ENCODE peak calls at places on chromosome 19, in seven cellular contexts. U, Z, R, T, N, W and P are unnamed samples.

GRCh38 chr19:46608581-46609345 is 7.6 kb downstream of the CALM3 start:
- DNase-seq in U (no peak), Z (peak; percentile 2), R (no peak), T (no peak), N (peak; percentile 11), W (no peak), P (peak; percentile 15)

GRCh38 chr19:20388826-20389225 is 176.8 kb downstream of the ZNF737 start:
- DNase-seq in U (no peak), Z (no peak), R (no peak), T (no peak), N (no peak), W (no peak), P (no peak)

GRCh38 chr19:17450264-17451075 is 2.0 kb upstream of the TMEM221 start:
- DNase-seq in U (no peak), Z (peak; percentile 51), R (no peak), T (peak; percentile 41), N (no peak), W (no peak), P (no peak)

GRCh38 chr19:5624741-5625140 is 1.9 kb downstream of the SAFB start:
- DNase-seq in U (no peak), Z (no peak), R (no peak), T (no peak), N (no peak), W (no peak), P (no peak)

GRCh38 chr19:19349365-19349764 is 28.7 kb downstream of the MAU2 start:
- DNase-seq in U (no peak), Z (no peak), R (no peak), T (no peak), N (no peak), W (no peak), P (peak; percentile 43)

GRCh38 chr19:5018224-5019015 is 49.5 kb downstream of the KDM4B start:
- DNase-seq in U (no peak), Z (no peak), R (peak; percentile 39), T (no peak), N (no peak), W (no peak), P (no peak)

GRCh38 chr19:38270587-38271167 is 6.3 kb downstream of the SPINT2 start:
- DNase-seq in U (no peak), Z (no peak), R (peak; percentile 32), T (no peak), N (no peak), W (no peak), P (no peak)

GRCh38 chr19:7605490-7606222 is 10.0 kb downstream of the CAMSAP3 start:
- DNase-seq in U (no peak), Z (no peak), R (peak; percentile 40), T (peak; percentile 26), N (no peak), W (no peak), P (no peak)

GRCh38 chr19:40279120-40279551 is 6.0 kb downstream of the AKT2 start:
- DNase-seq in U (no peak), Z (no peak), R (peak; percentile 51), T (no peak), N (peak; percentile 80), W (no peak), P (peak; percentile 79)

GRCh38 chr19:21638776-21639175 is 128.6 kb downstream of the ZNF100 start:
- DNase-seq in U (no peak), Z (no peak), R (no peak), T (no peak), N (no peak), W (no peak), P (no peak)

GRCh38 chr19:5743640-5744039 is 23.2 kb downstream of the CATSPERD start:
- DNase-seq in U (no peak), Z (no peak), R (no peak), T (no peak), N (no peak), W (no peak), P (no peak)

GRCh38 chr19:2550431-2551171 is 74.7 kb downstream of the GADD45B start:
- DNase-seq in U (no peak), Z (no peak), R (no peak), T (no peak), N (peak; percentile 62), W (no peak), P (no peak)

DNA sequence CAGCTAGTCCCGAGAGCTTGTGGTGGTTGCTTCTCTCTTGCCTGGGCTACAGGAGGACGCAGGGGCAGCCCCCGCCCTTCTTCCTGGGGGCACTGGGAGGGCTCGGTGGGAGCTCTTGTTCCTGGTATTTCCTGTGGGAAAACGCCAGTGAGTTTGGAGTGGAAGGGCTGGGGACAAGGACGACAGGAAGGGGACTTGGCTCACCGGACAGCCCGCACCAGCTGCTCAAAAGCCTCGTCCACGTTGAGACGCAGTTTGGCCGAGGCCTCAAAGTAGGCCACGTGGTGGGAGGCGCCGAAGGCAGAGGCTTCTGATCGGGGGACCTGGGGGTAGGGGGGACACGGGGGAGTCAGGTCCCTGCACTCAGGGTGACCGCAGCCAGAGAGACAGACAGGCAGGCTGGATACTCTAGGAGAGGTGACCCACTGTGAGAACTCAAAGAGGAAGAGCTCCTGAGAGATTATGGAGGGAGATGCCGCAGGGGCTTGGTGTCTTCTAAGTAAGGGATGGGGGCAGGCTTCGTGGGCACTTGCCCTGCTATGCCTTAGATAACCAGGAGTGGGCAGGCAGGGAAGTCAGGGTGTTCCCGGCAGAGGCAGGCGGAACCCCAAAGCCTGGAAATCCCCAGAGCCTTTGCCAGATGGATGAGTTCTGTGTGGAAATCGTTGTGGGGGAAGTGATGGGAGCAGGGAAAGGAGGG is 4.3 kb downstream of the RRAS start:
- DNase-seq in U (no peak), Z (no peak), R (no peak), T (no peak), N (no peak), W (no peak), P (no peak)
- TF ChIP-seq CTCF in U (no peak), Z (no peak), R (no peak), T (no peak), N (no peak), W (no peak), P (no peak)

GRCh38 chr19:29873801-29874575 is 62.2 kb downstream of the CCNE1 start:
- DNase-seq in U (no peak), Z (no peak), R (no peak), T (no peak), N (no peak), W (no peak), P (no peak)
- TF ChIP-seq CTCF in U (no peak), Z (no peak), R (no peak), T (no peak), N (peak; percentile 42), W (peak; percentile 50), P (no peak)

GRCh38 chr19:42176990-42177685 is 40.3 kb downstream of the DEDD2 start:
- DNase-seq in U (peak; percentile 79), Z (peak; percentile 86), R (peak; percentile 74), T (no peak), N (peak; percentile 66), W (peak; percentile 63), P (peak; percentile 76)

GRCh38 chr19:42175952-42176648 is 41.4 kb downstream of the DEDD2 start:
- DNase-seq in U (peak; percentile 20), Z (no peak), R (peak; percentile 26), T (no peak), N (no peak), W (no peak), P (no peak)

GRCh38 chr19:42175335-42175734 is 42.1 kb downstream of the DEDD2 start:
- DNase-seq in U (no peak), Z (no peak), R (no peak), T (no peak), N (no peak), W (no peak), P (no peak)

GRCh38 chr19:42177686-42178019 is 39.8 kb downstream of the DEDD2 start:
- DNase-seq in U (no peak), Z (no peak), R (no peak), T (no peak), N (no peak), W (no peak), P (no peak)

DNA sequence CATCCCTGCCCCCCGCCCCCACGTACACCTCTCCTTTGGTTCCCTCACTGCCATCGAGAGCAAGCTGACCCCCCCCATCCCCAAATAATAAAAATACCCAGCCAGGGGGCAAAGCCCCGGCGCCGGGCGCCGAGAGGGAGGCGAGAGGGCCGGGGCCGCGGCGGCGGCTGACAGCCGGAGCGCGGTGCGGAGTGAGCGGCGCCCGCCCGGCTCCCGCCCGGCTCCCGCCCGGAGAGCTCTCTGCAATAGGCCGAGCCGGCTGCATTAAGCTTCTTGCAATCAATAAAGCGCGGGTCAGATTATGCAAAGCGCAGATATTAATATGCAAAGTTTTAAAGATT is 40.9 kb downstream of the DEDD2 start:
- DNase-seq in U (no peak), Z (no peak), R (no peak), T (no peak), N (no peak), W (no peak), P (no peak)
- TF ChIP-seq CTCF in U (no peak), Z (no peak), R (no peak), T (no peak), N (no peak), W (no peak), P (no peak)

DNA sequence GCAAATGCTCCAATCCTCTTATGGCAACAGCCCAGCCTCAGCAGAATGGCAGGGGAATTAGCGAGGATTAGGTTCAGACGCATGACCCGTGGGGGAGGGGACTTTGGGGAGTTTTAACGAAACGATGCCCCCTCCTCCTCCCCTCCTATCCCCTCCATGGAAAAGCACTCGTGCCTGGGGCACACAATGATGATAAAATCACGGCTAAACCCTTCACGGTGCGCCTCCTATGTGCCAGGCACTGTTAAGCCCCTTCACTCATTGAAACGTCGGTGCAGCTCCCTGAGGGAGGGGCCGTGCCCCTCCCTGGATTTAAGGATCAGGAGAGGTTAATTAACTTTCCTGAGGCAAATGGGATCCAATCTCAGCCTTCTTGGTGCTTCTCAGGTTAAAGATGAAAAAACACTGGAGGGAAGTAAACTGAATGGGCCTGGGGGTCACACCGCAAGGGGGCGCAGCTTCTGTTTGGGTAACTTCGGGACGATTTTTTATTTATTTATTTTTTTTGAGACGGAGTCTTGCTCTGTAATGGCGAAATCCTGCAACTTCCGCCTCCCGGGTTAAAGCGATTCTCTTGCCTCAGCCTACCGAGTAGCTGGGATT is 10.1 kb upstream of the TPRX2 start:
- DNase-seq in U (peak; percentile 51), Z (no peak), R (peak; percentile 35), T (no peak), N (no peak), W (peak; percentile 12), P (no peak)
- TF ChIP-seq CTCF in U (peak; percentile 75), Z (peak; percentile 16), R (peak; percentile 49), T (peak; percentile 56), N (peak; percentile 40), W (peak; percentile 50), P (peak; percentile 29)

DNA sequence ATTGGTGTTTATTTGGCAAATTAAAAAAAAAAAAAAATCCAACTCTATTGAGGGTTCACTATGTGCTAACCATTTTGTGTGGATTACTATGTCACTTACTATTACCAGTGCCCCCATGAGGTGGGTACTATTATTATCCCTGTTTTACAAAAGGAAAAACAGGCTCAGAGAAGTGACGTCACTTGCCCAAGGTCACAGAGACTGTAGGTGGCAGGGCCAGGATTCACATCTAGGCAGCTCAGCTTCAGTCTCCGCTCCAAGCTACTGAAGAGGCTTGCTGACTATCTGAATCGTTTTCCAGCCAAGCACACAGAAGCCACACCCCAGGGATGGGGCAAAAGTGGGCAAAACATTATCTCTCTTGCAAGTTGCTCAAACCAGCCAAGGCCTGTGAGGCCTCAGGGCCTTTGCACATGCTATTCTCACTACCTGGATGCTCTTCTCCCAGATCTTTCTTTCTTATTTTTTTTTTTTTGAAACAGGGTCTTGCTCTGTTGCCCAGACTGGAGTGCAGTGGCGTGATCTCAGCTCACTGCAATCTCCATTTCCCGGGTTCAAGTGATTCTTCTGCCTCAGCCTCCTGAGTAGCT is 4.8 kb upstream of the ANGPTL8 start:
- DNase-seq in U (no peak), Z (no peak), R (no peak), T (no peak), N (no peak), W (no peak), P (no peak)
- TF ChIP-seq CTCF in U (no peak), Z (no peak), R (no peak), T (no peak), N (no peak), W (no peak), P (no peak)

GRCh38 chr19:15161028-15161984 is 39.5 kb downstream of the NOTCH3 start:
- DNase-seq in U (peak; percentile 32), Z (peak; percentile 84), R (peak; percentile 56), T (no peak), N (no peak), W (no peak), P (no peak)
- TF ChIP-seq CTCF in U (peak; percentile 52), Z (peak; percentile 43), R (peak; percentile 56), T (peak; percentile 82), N (peak; percentile 43), W (no peak), P (no peak)